ENCODE peak calls at places on chromosomes 4 and X, in eight cellular contexts. T is NCI-H2171 treated with DMSO at 0.1 percent for 48 hours; U is SIG-M5; Y is ELR; Z is effector memory CD8-positive, alpha-beta T cell; B is H7; D is iPS-NIHi11; W is ACHN. K is an unnamed sample.

GRCh38 chr4:86543560-86544312 is 50.4 kb upstream of the PTPN13 start:
- DNase-seq in T (no peak), U (no peak), Y (peak), Z (no peak), B (no peak), D (no peak), W (peak), K (no peak)

GRCh38 chrX:51272638-51273037 is 60.0 kb upstream of the NUDT10 start:
- DNase-seq in T (no peak), U (no peak), Y (no peak), Z (no peak), B (no peak), D (no peak), W (no peak), K (no peak)

GRCh38 chrX:8138252-8138651 is 32.8 kb downstream of the VCX2 start:
- DNase-seq in T (no peak), U (no peak), Y (no peak), Z (no peak), B (no peak), D (no peak), W (no peak), K (no peak)

GRCh38 chrX:41452972-41453371 is 5.8 kb downstream of the NYX start:
- DNase-seq in T (no peak), U (no peak), Y (peak), Z (no peak), B (no peak), D (no peak), W (no peak), K (no peak)

GRCh38 chrX:84186603-84187358 is 1.2 kb downstream of the RPS6KA6 start:
- DNase-seq in T (peak), U (no peak), Y (peak), Z (no peak), B (no peak), D (no peak), W (peak), K (no peak)

GRCh38 chr4:66929748-66930147 is 615.6 kb downstream of the CENPC start:
- DNase-seq in T (peak), U (no peak), Y (no peak), Z (no peak), B (no peak), D (no peak), W (no peak), K (no peak)

GRCh38 chr4:74456849-74457395 is 12.0 kb downstream of the AREG start:
- DNase-seq in T (no peak), U (no peak), Y (no peak), Z (no peak), B (no peak), D (no peak), W (no peak), K (no peak)

GRCh38 chr4:143336828-143337599 is at the start of gene GAB1:
- DNase-seq in T (peak), U (no peak), Y (peak), Z (no peak), B (peak), D (peak), W (peak), K (peak)

GRCh38 chrX:154401918-154402621 is 3.9 kb downstream of the RPL10 start:
- DNase-seq in T (no peak), U (no peak), Y (peak), Z (no peak), B (no peak), D (no peak), W (no peak), K (no peak)

GRCh38 chr4:101191302-101192098 is 155.8 kb downstream of the PPP3CA start:
- DNase-seq in T (no peak), U (no peak), Y (no peak), Z (no peak), B (no peak), D (peak), W (no peak), K (no peak)

GRCh38 chrX:135530097-135530496 is 9.6 kb downstream of the INTS6L start:
- DNase-seq in T (no peak), U (no peak), Y (no peak), Z (no peak), B (no peak), D (no peak), W (no peak), K (no peak)

GRCh38 chrX:145609951-145610511 is 207.6 kb upstream of the SLITRK2 start:
- DNase-seq in T (no peak), U (no peak), Y (no peak), Z (no peak), B (no peak), D (no peak), W (peak), K (no peak)

GRCh38 chr4:56653461-56654237 is 27.4 kb downstream of the HOPX start:
- DNase-seq in T (peak), U (no peak), Y (peak), Z (no peak), B (no peak), D (no peak), W (no peak), K (no peak)

K was measured in 8988T.